ENCODE peak calls at places on chromosomes 16 and 17, in eight cellular contexts. C, Z, K, I, A, G, L and M are unnamed samples.

GRCh38 chr16:14608604-14609003 is 21.5 kb downstream of the PARN start:
- DNase-seq in C (no peak), Z (no peak), K (peak), I (no peak), A (no peak), G (no peak), L (no peak), M (no peak)

GRCh38 chr17:4934173-4934979 is 2.3 kb downstream of the GP1BA start:
- DNase-seq in C (peak), Z (no peak), K (peak), I (no peak), A (no peak), G (no peak), L (no peak), M (no peak)

GRCh38 chr17:82956726-82957468 is 117.1 kb upstream of the ZNF750 start:
- DNase-seq in C (no peak), Z (no peak), K (no peak), I (no peak), A (no peak), G (no peak), L (no peak), M (peak)

GRCh38 chr17:20008242-20009051 is 712 bp upstream of the SPECC1 start:
- DNase-seq in C (peak), Z (no peak), K (peak), I (no peak), A (peak), G (no peak), L (no peak), M (no peak)

GRCh38 chr16:5428932-5429331 is 331.3 kb upstream of the EEF2KMT start:
- DNase-seq in C (no peak), Z (no peak), K (no peak), I (no peak), A (no peak), G (no peak), L (no peak), M (no peak)

GRCh38 chr16:89363621-89364393 is 126.6 kb downstream of the ANKRD11 start:
- DNase-seq in C (peak), Z (no peak), K (peak), I (no peak), A (peak), G (peak), L (no peak), M (no peak)

GRCh38 chr16:9116141-9116540 is 24.7 kb downstream of the HAPSTR1 start:
- DNase-seq in C (no peak), Z (no peak), K (no peak), I (no peak), A (no peak), G (no peak), L (no peak), M (no peak)

GRCh38 chr16:28175715-28176114 is 36.0 kb downstream of the XPO6 start:
- DNase-seq in C (no peak), Z (no peak), K (no peak), I (no peak), A (no peak), G (no peak), L (no peak), M (no peak)

DNA sequence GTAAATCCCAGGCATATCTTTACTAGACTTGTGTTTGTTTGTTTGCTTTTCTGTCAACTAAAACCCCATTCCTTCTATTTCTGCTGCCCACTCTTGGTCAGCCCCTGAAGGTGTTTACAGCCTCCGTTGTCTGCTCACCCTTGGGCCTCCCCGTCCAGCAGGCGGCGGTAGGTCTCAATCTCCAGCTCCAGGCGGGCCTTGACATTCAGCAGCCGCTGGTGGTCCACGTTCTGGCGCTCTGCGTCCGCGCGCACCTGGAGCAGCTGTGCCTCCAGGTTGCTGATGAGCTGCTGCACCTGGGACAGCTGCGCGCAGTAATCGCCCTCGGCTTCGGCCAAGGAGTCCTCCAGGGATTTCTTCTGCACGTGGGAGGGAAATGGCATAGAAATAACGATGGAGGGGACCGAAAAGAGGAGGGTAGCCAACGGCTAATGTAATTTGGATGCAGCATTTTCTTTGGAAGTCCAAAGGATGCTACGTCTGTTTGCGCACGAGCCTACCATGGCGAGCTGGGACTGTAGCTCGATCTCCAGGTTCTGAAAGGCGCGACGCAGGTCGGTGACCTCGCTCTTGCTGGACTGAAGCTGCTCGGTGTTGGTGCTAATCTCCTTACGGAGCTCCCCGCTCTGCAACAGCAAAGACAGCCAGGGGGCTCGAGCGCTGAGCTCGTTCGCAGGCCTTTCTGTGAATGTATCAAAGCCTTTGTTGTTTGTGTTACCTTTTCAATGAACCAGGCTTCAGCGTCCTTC is 3.9 kb downstream of the KRT12 start:
- DNase-seq in C (no peak), Z (no peak), K (no peak), I (no peak), A (no peak), G (no peak), L (no peak), M (no peak)
- TF ChIP-seq CTCF in C (peak), Z (no peak), K (no peak), I (no peak), A (no peak), G (no peak), L (no peak), M (no peak)

GRCh38 chr17:49677933-49678847 is at the start of gene SPOP:
- DNase-seq in C (peak), Z (peak), K (peak), I (peak), A (peak), G (peak), L (peak), M (peak)
- TF ChIP-seq CTCF in C (no peak), Z (no peak), K (no peak), I (no peak), A (no peak), G (no peak), L (no peak), M (no peak)

GRCh38 chr17:40178021-40178601 is 841 bp downstream of the RAPGEFL1 start:
- DNase-seq in C (no peak), Z (no peak), K (no peak), I (no peak), A (no peak), G (no peak), L (no peak), M (no peak)
- TF ChIP-seq CTCF in C (no peak), Z (no peak), K (peak), I (no peak), A (no peak), G (no peak), L (no peak), M (no peak)

GRCh38 chr16:2039286-2040030 is 8.2 kb downstream of the NTHL1 start:
- DNase-seq in C (peak), Z (no peak), K (no peak), I (no peak), A (peak), G (peak), L (no peak), M (peak)
- TF ChIP-seq CTCF in C (no peak), Z (no peak), K (no peak), I (no peak), A (no peak), G (no peak), L (no peak), M (no peak)

DNA sequence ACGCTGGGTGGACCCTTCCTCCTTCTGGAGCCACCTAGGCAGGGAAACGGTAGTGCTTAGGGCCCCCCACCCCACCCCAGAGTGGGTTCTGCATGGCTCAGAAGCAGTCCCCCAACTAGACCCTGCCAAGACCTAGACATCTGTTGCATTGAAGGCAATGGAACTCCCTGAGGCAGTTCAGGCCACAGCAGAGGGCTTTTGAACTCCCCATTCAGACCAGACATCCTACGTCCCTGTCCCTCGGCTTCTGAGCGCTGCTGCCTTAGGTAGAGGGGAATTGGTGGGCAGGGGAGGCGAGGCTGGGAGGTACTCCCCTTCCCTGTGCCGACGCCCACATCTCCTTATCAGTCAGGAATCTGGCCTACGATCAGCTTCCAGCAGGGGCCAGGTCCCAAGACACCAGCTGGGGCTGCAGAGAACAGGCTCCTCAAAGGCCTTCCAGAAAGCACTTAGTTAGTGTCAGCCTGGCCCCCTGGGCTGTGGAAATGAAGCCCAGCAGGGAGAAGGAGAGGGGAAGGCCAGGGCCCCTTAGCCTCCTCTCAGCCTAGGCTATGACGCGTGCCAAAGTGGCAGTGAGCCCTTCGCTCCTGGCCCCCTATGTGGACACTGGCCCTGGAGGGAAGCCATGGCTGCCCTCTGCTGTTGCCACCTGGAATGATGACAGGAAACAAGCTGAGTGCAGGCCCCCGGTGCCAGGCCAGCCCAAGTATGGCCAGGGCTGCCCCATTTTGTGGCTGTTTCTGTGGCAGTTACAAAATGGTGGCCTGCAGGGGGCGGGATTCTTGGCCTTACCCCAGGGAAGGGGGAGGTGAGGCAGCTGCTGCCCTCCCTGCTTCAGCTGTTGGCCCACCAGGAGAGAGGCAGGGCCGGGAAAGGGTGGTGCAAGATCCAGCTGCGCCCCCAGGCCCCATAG is 11.1 kb downstream of the TBX4 start:
- DNase-seq in C (no peak), Z (no peak), K (no peak), I (no peak), A (no peak), G (no peak), L (no peak), M (peak)
- TF ChIP-seq CTCF in C (no peak), Z (no peak), K (no peak), I (no peak), A (no peak), G (no peak), L (no peak), M (no peak)

GRCh38 chr17:66684256-66684655 is 150.7 kb upstream of the CACNG5 start:
- DNase-seq in C (peak), Z (no peak), K (no peak), I (no peak), A (no peak), G (no peak), L (no peak), M (no peak)

GRCh38 chr17:66689192-66689591 is 145.7 kb upstream of the CACNG5 start:
- DNase-seq in C (no peak), Z (no peak), K (no peak), I (no peak), A (no peak), G (no peak), L (no peak), M (no peak)

GRCh38 chr17:66687570-66688284 is 147.2 kb upstream of the CACNG5 start:
- DNase-seq in C (no peak), Z (no peak), K (no peak), I (no peak), A (no peak), G (no peak), L (no peak), M (no peak)

GRCh38 chr17:66684716-66685115 is 150.2 kb upstream of the CACNG5 start:
- DNase-seq in C (no peak), Z (no peak), K (no peak), I (no peak), A (no peak), G (no peak), L (no peak), M (no peak)

GRCh38 chr17:66686601-66687000 is 148.3 kb upstream of the CACNG5 start:
- DNase-seq in C (no peak), Z (no peak), K (no peak), I (no peak), A (no peak), G (no peak), L (no peak), M (no peak)
- TF ChIP-seq CTCF in C (no peak), Z (no peak), K (no peak), I (no peak), A (no peak), G (no peak), L (no peak), M (no peak)

GRCh38 chr17:6328279-6328678 is 106.6 kb downstream of the AIPL1 start:
- DNase-seq in C (no peak), Z (no peak), K (peak), I (no peak), A (no peak), G (no peak), L (no peak), M (no peak)

GRCh38 chr17:6326483-6326882 is 108.4 kb downstream of the AIPL1 start:
- DNase-seq in C (no peak), Z (no peak), K (no peak), I (no peak), A (no peak), G (no peak), L (no peak), M (no peak)

GRCh38 chr17:6325741-6326140 is 109.2 kb downstream of the AIPL1 start:
- DNase-seq in C (no peak), Z (no peak), K (no peak), I (no peak), A (no peak), G (no peak), L (no peak), M (no peak)

GRCh38 chr17:6323626-6324356 is 111.1 kb downstream of the AIPL1 start:
- DNase-seq in C (no peak), Z (no peak), K (peak), I (no peak), A (no peak), G (no peak), L (no peak), M (no peak)

GRCh38 chr17:6327007-6327406 is 107.9 kb downstream of the AIPL1 start:
- DNase-seq in C (no peak), Z (no peak), K (no peak), I (no peak), A (peak), G (no peak), L (no peak), M (no peak)
- TF ChIP-seq CTCF in C (no peak), Z (no peak), K (no peak), I (no peak), A (no peak), G (no peak), L (no peak), M (no peak)

GRCh38 chr17:44734272-44734671 is 24.5 kb upstream of the ADAM11 start:
- DNase-seq in C (no peak), Z (no peak), K (no peak), I (no peak), A (no peak), G (no peak), L (no peak), M (no peak)

GRCh38 chr17:44736551-44737240 is 22.1 kb upstream of the ADAM11 start:
- DNase-seq in C (no peak), Z (no peak), K (no peak), I (no peak), A (no peak), G (no peak), L (no peak), M (no peak)

GRCh38 chr17:44738214-44738906 is 20.4 kb upstream of the ADAM11 start:
- DNase-seq in C (peak), Z (no peak), K (peak), I (no peak), A (no peak), G (no peak), L (no peak), M (no peak)

DNA sequence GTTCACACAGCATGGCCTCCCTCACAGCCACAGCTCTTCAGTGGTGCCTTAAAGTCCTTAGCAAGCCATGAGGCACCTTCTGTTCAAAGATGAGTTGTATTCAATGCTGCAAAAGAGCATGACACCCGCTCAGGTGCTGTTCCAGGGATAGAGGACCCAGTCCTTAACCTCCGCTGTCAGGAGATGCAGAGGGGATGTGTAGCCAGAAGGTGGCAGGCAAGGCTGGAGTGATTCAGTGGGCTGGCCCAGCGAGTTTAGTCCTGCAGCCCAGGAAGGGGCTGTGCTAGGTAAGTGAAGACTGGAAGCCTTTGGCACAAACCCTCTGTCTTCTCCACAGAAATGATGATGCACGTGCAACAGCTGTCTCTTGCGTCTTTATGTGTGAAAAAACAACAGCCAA is 25.0 kb upstream of the ADAM11 start:
- DNase-seq in C (peak), Z (no peak), K (no peak), I (no peak), A (no peak), G (no peak), L (no peak), M (no peak)
- TF ChIP-seq CTCF in C (peak), Z (no peak), K (peak), I (no peak), A (no peak), G (no peak), L (peak), M (no peak)